ENCODE peak calls at places on chromosomes 12 and 14, in nine cellular contexts. L is AG10803, B is HFF-Myc, A is brain microvascular endothelial cell, C is AG04449, J is lung, S is GM13977, H is ovary, K is choroid plexus epithelial cell. M is an unnamed sample.

GRCh38 chr12:110104188-110104969 is 19.8 kb upstream of the IFT81 start:
- DNase-seq in J (no peak), S (no peak), A (no peak), K (peak), H (no peak), C (no peak), L (peak), B (no peak), M (no peak)

GRCh38 chr14:97306133-97306784 is 509.1 kb downstream of the VRK1 start:
- DNase-seq in S (no peak), K (no peak), B (no peak), L (no peak), A (no peak), J (no peak), H (no peak), C (no peak), M (no peak)

GRCh38 chr14:95515523-95516517 is 630 bp downstream of the SYNE3 start:
- DNase-seq in K (peak), A (no peak), B (no peak), H (peak), L (peak), J (no peak), C (no peak), S (peak), M (no peak)

GRCh38 chr14:79332504-79333197 is 878.7 kb downstream of the DIO2 start:
- DNase-seq in J (no peak), A (no peak), K (peak), C (no peak), L (no peak), H (no peak), B (no peak), S (no peak), M (no peak)

GRCh38 chr14:71196921-71197320 is 289.7 kb downstream of the PCNX1 start:
- DNase-seq in H (no peak), A (no peak), B (no peak), C (no peak), K (no peak), L (no peak), S (no peak), J (no peak), M (no peak)

GRCh38 chr12:100404769-100405407 is 48.0 kb downstream of the SLC17A8 start:
- DNase-seq in C (no peak), S (peak), H (no peak), J (peak), A (peak), B (peak), L (peak), K (peak), M (no peak)

GRCh38 chr12:1837541-1838206 is 17.3 kb downstream of the LRTM2 start:
- DNase-seq in S (no peak), J (no peak), K (peak), B (no peak), H (no peak), C (no peak), L (peak), A (peak), M (no peak)

GRCh38 chr12:69687390-69687789 is 11.7 kb downstream of the BEST3 start:
- DNase-seq in L (peak), C (no peak), B (no peak), S (no peak), K (peak), A (no peak), J (no peak), H (no peak), M (no peak)

GRCh38 chr14:106872619-106873446 is 1346.5 kb downstream of the TMEM121 start:
- DNase-seq in B (no peak), S (peak), C (no peak), J (peak), A (peak), H (peak), L (no peak), K (no peak), M (no peak)

GRCh38 chr14:104098272-104099095 is 13.0 kb downstream of the ASPG start:
- DNase-seq in A (no peak), K (no peak), C (no peak), L (no peak), H (no peak), B (no peak), J (no peak), S (no peak), M (no peak)

GRCh38 chr12:14959916-14960315 is 1.5 kb downstream of the ARHGDIB start:
- DNase-seq in H (no peak), J (no peak), K (no peak), S (no peak), B (no peak), A (no peak), C (no peak), L (no peak), M (no peak)

GRCh38 chr14:103552011-103552797 is 10.3 kb downstream of the BAG5 start:
- DNase-seq in S (no peak), C (no peak), K (no peak), B (no peak), L (peak), A (no peak), J (no peak), H (peak), M (no peak)

GRCh38 chr14:85444685-85445084 is 85.3 kb upstream of the FLRT2 start:
- DNase-seq in K (peak), B (peak), A (peak), H (no peak), L (peak), S (no peak), C (no peak), J (no peak), M (peak)

GRCh38 chr12:13347241-13348043 is 150.9 kb downstream of the EMP1 start:
- DNase-seq in K (peak), C (peak), B (peak), L (peak), S (no peak), H (no peak), J (no peak), A (peak), M (no peak)

GRCh38 chr12:49068879-49069506 is 786 bp downstream of the RHEBL1 start:
- DNase-seq in B (no peak), C (no peak), S (no peak), L (no peak), A (no peak), H (no peak), K (no peak), J (no peak), M (no peak)

GRCh38 chr14:74547331-74547927 is 53.9 kb downstream of the ISCA2 start:
- DNase-seq in L (no peak), J (no peak), K (no peak), A (no peak), H (no peak), S (no peak), C (no peak), B (no peak), M (no peak)

GRCh38 chr12:64566122-64566521 is 44.2 kb upstream of the RASSF3 start:
- DNase-seq in S (no peak), A (no peak), B (no peak), H (no peak), C (peak), L (peak), K (peak), J (no peak), M (no peak)

GRCh38 chr12:57006809-57007475 is 596 bp upstream of the ZBTB39 start:
- DNase-seq in C (no peak), B (no peak), K (no peak), S (no peak), L (no peak), A (no peak), H (no peak), J (no peak), M (no peak)

GRCh38 chr14:99554184-99554583 is 49.8 kb downstream of the CCDC85C start:
- DNase-seq in B (no peak), L (no peak), H (no peak), C (no peak), S (no peak), J (no peak), A (no peak), K (no peak), M (no peak)

GRCh38 chr12:78431931-78432330 is 432.6 kb upstream of the SYT1 start:
- DNase-seq in H (no peak), L (peak), B (no peak), J (no peak), A (peak), S (no peak), K (peak), C (no peak), M (no peak)

GRCh38 chr12:63875703-63876102 is 31.2 kb downstream of the SRGAP1 start:
- DNase-seq in J (no peak), S (no peak), C (no peak), A (no peak), H (no peak), B (no peak), K (peak), L (no peak), M (no peak)

GRCh38 chr12:67911293-67911637 is 78.0 kb upstream of the IFNG-AS1 start:
- DNase-seq in L (no peak), H (no peak), K (no peak), J (no peak), A (no peak), C (no peak), S (no peak), B (no peak), M (no peak)

GRCh38 chr12:46212108-46212982 is 56.5 kb downstream of the SLC38A1 start:
- DNase-seq in J (no peak), B (no peak), H (no peak), L (peak), K (no peak), S (no peak), C (no peak), A (no peak), M (no peak)

GRCh38 chr12:127107744-127108143 is 1159.2 kb upstream of the TMEM132C start:
- DNase-seq in H (no peak), C (no peak), L (no peak), A (no peak), K (no peak), J (no peak), B (no peak), S (no peak), M (no peak)

GRCh38 chr14:93943052-93943451 is 15.9 kb downstream of the FAM181A start:
- DNase-seq in J (no peak), C (no peak), K (peak), B (no peak), A (peak), S (no peak), H (no peak), L (no peak), M (peak)

DNA sequence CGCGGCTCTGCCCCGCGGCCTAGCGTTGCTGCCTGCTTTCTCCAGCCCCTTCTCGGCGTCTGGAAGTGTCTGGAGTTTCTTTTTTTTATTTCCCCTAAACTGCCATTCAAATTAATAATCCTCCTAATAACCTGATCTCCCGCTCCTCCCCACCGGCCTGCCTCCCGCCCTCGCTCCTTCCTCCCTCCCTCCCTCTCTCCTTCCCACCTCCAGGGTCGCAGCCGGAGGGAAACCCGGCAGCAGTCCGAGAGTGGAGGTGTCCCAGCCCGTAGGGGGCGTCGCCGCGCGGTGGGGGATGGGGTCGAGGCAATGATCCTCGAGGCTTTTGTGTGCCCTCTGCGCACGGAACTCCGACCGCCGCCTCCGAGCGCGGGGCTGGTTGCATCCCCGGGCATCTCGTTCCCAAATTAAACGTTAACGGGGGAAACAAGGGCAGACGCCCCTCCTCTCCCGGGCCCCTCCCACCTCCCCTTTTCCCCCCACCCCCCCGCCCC is 1.1 kb upstream of the SOCS2 start:
- DNase-seq in A (peak), B (no peak), S (peak), K (peak), J (peak), L (peak), C (no peak), H (peak), M (no peak)
- TF ChIP-seq CTCF in A (peak), B (peak), S (peak), K (peak), J (no peak), L (peak), C (peak), H (peak), M (peak)

GRCh38 chr12:47799357-47799955 is 20.2 kb downstream of the HDAC7 start:
- DNase-seq in S (no peak), H (no peak), C (no peak), B (no peak), J (no peak), K (no peak), L (no peak), A (no peak), M (no peak)

GRCh38 chr12:47801904-47802246 is 17.8 kb downstream of the HDAC7 start:
- DNase-seq in L (no peak), H (no peak), C (no peak), S (no peak), B (no peak), A (no peak), J (no peak), K (no peak), M (no peak)

GRCh38 chr12:47800582-47800981 is 19.1 kb downstream of the HDAC7 start:
- DNase-seq in L (no peak), B (no peak), H (no peak), A (no peak), C (no peak), K (no peak), J (no peak), S (no peak), M (no peak)

GRCh38 chr12:47802312-47802711 is 17.4 kb downstream of the HDAC7 start:
- DNase-seq in J (no peak), S (no peak), K (no peak), L (no peak), C (no peak), H (no peak), B (no peak), A (no peak), M (no peak)

DNA sequence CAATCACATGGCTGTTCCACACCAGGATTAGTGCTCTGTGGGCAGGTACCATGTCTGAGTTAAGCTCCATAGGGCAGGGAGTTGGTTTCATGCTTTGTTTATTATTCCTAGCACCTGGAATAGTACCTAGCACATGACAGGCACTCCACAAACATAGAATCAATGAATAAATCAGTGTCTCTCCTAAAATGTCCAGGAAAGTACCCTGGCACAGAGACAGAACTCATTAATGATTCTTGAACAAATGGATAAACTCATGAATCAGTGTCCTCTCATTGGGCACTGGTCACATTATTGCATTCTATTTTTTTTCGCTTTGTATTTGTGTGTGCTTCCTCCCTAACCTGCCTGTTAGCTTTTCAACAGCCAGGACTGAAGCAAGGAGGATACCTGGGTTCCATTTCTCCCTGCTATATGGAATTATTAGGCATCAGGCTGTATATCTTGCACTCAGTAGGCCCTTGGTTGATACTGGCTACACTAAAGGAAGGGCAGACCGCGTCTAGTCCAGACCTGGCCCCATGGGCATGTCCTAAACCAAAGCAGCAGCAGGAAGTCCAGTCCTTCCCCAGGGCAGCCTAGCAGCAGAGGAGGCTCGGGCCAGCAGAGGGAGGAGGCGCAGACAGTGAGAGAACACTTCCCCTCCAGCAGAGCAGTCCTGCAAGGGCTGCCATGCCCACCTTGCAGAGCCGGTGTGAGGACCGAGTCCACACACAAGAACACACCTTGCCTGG is 18.4 kb downstream of the HDAC7 start:
- DNase-seq in B (no peak), S (no peak), K (peak), J (no peak), H (no peak), L (no peak), A (no peak), C (no peak), M (no peak)
- TF ChIP-seq CTCF in B (no peak), S (no peak), K (peak), J (no peak), H (no peak), L (peak), A (peak), C (peak), M (peak)

GRCh38 chr12:82757059-82757458 is 70.4 kb downstream of the TMTC2 start:
- DNase-seq in S (no peak), L (peak), K (peak), A (no peak), H (no peak), J (no peak), C (no peak), B (no peak), M (no peak)
- TF ChIP-seq CTCF in S (no peak), L (no peak), K (no peak), A (no peak), H (no peak), J (no peak), C (no peak), B (no peak), M (no peak)

GRCh38 chr12:108815875-108816594 is 41.3 kb downstream of the SSH1 start:
- DNase-seq in J (no peak), S (no peak), A (no peak), C (no peak), K (no peak), H (no peak), L (peak), B (no peak), M (no peak)
- TF ChIP-seq CTCF in J (no peak), S (no peak), A (no peak), C (no peak), K (no peak), H (no peak), L (no peak), B (no peak), M (no peak)

M was measured in retinal pigment epithelial cell.